ENCODE peak calls at places on chromosomes 3 and 15, in four cellular contexts. L is adrenal gland, F is NT2/D1, W is OCI-LY7. R is an unnamed sample.

GRCh38 chr3:128745742-128746141 is 19.8 kb downstream of the RAB7A start:
- DNase-seq in F (no peak), L (no peak), W (no peak), R (no peak)

GRCh38 chr3:183265713-183266417 is 12.8 kb downstream of the B3GNT5 start:
- DNase-seq in W (no peak), F (no peak), L (no peak), R (no peak)

GRCh38 chr3:50318163-50318562 is 4.4 kb downstream of the HYAL2 start:
- DNase-seq in L (no peak), F (no peak), W (peak), R (no peak)

GRCh38 chr3:127484601-127485388 is 105.7 kb downstream of the TPRA1 start:
- DNase-seq in W (no peak), F (no peak), L (peak), R (no peak)

GRCh38 chr3:155308831-155309230 is 15.3 kb upstream of the STRIT1 start:
- DNase-seq in W (no peak), F (no peak), L (no peak), R (no peak)

GRCh38 chr3:15860014-15860934 is 62.5 kb upstream of the ANKRD28 start:
- DNase-seq in F (peak), W (peak), L (peak), R (no peak)

GRCh38 chr3:171704002-171704401 is 106.3 kb downstream of the PLD1 start:
- DNase-seq in F (peak), W (peak), L (no peak), R (peak)

GRCh38 chr3:14234197-14235002 is 55.8 kb downstream of the LSM3 start:
- DNase-seq in L (peak), W (no peak), F (no peak), R (no peak)

GRCh38 chr3:17032407-17033034 is 147.8 kb downstream of the PLCL2 start:
- DNase-seq in W (peak), L (no peak), F (peak), R (no peak)

GRCh38 chr3:182986021-182986420 is 5.7 kb upstream of the DCUN1D1 start:
- DNase-seq in W (no peak), F (no peak), L (no peak), R (no peak)

GRCh38 chr15:48794697-48795134 is 16.2 kb downstream of the CEP152 start:
- DNase-seq in L (no peak), F (no peak), W (no peak), R (no peak)

GRCh38 chr3:155704041-155704440 is 40.8 kb downstream of the PLCH1 start:
- DNase-seq in W (no peak), L (no peak), F (no peak), R (no peak)

GRCh38 chr15:46442196-46442595 is 807.4 kb downstream of the SQOR start:
- DNase-seq in W (no peak), F (no peak), L (no peak), R (no peak)

GRCh38 chr3:184656991-184657669 is 54.7 kb downstream of the MAGEF1 start:
- DNase-seq in W (no peak), F (peak), L (no peak), R (no peak)

GRCh38 chr3:172787746-172788145 is 37.2 kb downstream of the ECT2 start:
- DNase-seq in F (no peak), W (no peak), L (no peak), R (no peak)

GRCh38 chr3:45084820-45085816 is 59.0 kb downstream of the CLEC3B start:
- DNase-seq in F (no peak), W (no peak), L (no peak), R (no peak)

GRCh38 chr3:27963519-27963918 is 241.4 kb upstream of the EOMES start:
- DNase-seq in F (no peak), W (no peak), L (no peak), R (no peak)

GRCh38 chr15:101530224-101530958 is 40.9 kb upstream of the PCSK6 start:
- DNase-seq in F (no peak), L (peak), W (no peak), R (no peak)

GRCh38 chr3:14428087-14429067 is 26.0 kb downstream of the SLC6A6 start:
- DNase-seq in W (peak), F (no peak), L (peak), R (no peak)

GRCh38 chr3:101850327-101851048 is 1.2 kb downstream of the NFKBIZ start:
- DNase-seq in F (no peak), L (no peak), W (peak), R (peak)

GRCh38 chr15:70752142-70752754 is 11.1 kb downstream of the UACA start:
- DNase-seq in L (no peak), W (no peak), F (no peak), R (peak)

GRCh38 chr3:1404270-1404669 is 311.4 kb downstream of the CNTN6 start:
- DNase-seq in L (no peak), W (no peak), F (peak), R (no peak)

GRCh38 chr3:72985576-72985975 is 11.0 kb upstream of the PPP4R2 start:
- DNase-seq in F (no peak), W (no peak), L (no peak), R (no peak)

GRCh38 chr3:197482001-197482400 is 73.8 kb downstream of the BDH1 start:
- DNase-seq in L (no peak), F (peak), W (no peak), R (no peak)

GRCh38 chr3:48928679-48929078 is 10.0 kb downstream of the ARIH2 start:
- DNase-seq in L (no peak), F (no peak), W (no peak), R (no peak)

GRCh38 chr3:160921020-160921635 is 165.1 kb downstream of the PPM1L start:
- DNase-seq in F (no peak), L (peak), W (peak), R (no peak)

GRCh38 chr3:71031914-71032521 is 551.5 kb downstream of the FOXP1 start:
- DNase-seq in W (peak), F (no peak), L (no peak), R (no peak)

GRCh38 chr3:50193286-50193685 is 1.9 kb downstream of the GNAT1 start:
- DNase-seq in F (no peak), L (no peak), W (no peak), R (no peak)

GRCh38 chr3:61451841-61452240 is 109.5 kb upstream of the PTPRG start:
- DNase-seq in L (no peak), F (no peak), W (no peak), R (no peak)

GRCh38 chr15:85411992-85412538 is 31.7 kb downstream of the AKAP13 start:
- DNase-seq in F (no peak), L (no peak), W (no peak), R (no peak)

GRCh38 chr3:33231755-33232465 is 13.3 kb upstream of the SUSD5 start:
- DNase-seq in W (no peak), L (no peak), F (no peak), R (no peak)

GRCh38 chr15:57015897-57016296 is 97.5 kb downstream of the TCF12 start:
- DNase-seq in W (no peak), L (no peak), F (no peak), R (no peak)

GRCh38 chr3:25156526-25157075 is 271.5 kb upstream of the RARB start:
- DNase-seq in L (no peak), F (peak), W (no peak), R (no peak)

GRCh38 chr15:63498815-63499549 is 5.4 kb upstream of the USP3 start:
- DNase-seq in W (no peak), L (no peak), F (no peak), R (no peak)

GRCh38 chr3:171646357-171647133 is 163.7 kb downstream of the PLD1 start:
- DNase-seq in L (no peak), F (peak), W (peak), R (no peak)

GRCh38 chr3:147919496-147919895 is 510.3 kb downstream of the ZIC1 start:
- DNase-seq in W (no peak), L (no peak), F (no peak), R (no peak)

GRCh38 chr3:147930417-147930816 is 521.3 kb downstream of the ZIC1 start:
- DNase-seq in L (no peak), F (no peak), W (no peak), R (no peak)

GRCh38 chr3:147921044-147921443 is 511.9 kb downstream of the ZIC1 start:
- DNase-seq in L (no peak), F (no peak), W (no peak), R (no peak)

GRCh38 chr3:147924755-147925154 is 515.6 kb downstream of the ZIC1 start:
- DNase-seq in L (no peak), F (no peak), W (no peak), R (no peak)

DNA sequence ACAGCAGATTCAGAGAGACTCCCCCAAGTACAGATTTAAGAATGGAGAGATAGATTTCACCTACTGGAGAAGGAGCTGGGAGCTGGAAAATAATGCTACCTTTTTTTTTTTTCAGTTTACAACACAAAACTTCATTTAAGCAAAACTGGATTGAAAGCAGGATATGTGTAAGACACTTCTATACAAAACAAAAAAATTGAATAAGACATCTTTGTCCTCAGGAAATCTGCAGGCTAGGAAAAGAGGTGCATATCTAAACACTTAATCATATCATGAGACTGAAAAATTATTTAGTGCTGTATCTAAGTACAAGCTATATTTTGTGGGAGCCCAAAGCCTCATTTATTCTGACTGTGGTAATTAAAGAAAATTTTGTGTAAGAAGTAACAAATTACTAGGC is 516.1 kb downstream of the ZIC1 start:
- DNase-seq in F (no peak), W (no peak), L (no peak), R (no peak)
- H3K4me3 ChIP-seq in F (no peak), W (no peak), L (no peak), R (no peak)

GRCh38 chr15:92801774-92802464 is 98.2 kb upstream of the CHD2 start:
- DNase-seq in L (no peak), W (no peak), F (no peak), R (no peak)
- H3K4me3 ChIP-seq in L (no peak), W (no peak), F (no peak), R (no peak)

GRCh38 chr15:58575045-58575786 is 143.4 kb downstream of the LIPC start:
- DNase-seq in L (no peak), W (no peak), F (no peak), R (no peak)

GRCh38 chr15:58576657-58577056 is 144.9 kb downstream of the LIPC start:
- DNase-seq in F (no peak), L (no peak), W (no peak), R (no peak)

GRCh38 chr15:58572521-58572920 is 140.7 kb downstream of the LIPC start:
- DNase-seq in L (no peak), F (no peak), W (no peak), R (no peak)

GRCh38 chr15:58573270-58573669 is 141.5 kb downstream of the LIPC start:
- DNase-seq in W (no peak), L (no peak), F (no peak), R (no peak)

GRCh38 chr15:58574612-58575011 is 142.8 kb downstream of the LIPC start:
- DNase-seq in F (no peak), L (no peak), W (peak), R (no peak)
- H3K4me3 ChIP-seq in F (no peak), L (no peak), W (no peak), R (no peak)

DNA sequence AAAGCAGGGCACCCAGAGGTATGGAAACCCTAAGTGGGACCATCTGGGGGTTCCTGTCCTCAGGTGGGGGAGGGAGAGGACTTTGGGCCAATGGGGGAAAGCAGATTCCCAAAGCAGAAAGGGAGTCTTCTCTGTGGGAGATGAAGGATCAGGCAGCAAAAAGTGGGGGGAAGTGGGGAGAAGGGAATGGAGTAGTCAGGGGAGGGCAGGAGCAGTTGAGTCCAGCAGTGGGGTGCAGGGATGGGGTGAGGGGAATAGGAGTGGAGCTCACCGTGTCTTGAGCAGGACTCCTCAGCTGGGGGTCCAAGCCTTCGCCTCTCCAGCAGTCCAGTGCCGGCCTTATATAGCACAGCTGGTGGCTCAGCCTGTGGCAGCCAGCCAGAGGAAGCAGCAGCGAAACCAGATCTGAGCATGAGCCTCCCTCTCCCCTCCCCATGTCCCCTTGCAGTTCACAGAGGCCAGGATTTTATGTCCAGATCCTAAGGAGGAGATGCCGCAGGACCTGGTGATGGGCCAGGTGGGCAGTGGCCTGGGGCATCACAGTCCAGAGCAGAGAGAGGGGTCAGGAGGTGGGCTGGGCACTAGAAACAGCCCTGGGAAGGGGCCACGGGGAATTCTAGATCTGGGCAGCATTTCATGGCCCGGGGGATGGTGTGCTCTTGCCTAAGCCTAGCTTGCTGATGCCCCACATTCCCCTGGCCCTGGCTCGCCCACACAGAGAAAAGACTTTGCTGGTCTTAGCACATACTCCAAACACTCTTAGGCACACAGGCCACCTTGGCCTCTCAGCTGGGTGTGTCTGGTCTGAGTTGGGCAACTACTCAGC is at the start of gene CILP:
- DNase-seq in F (no peak), W (no peak), L (no peak), R (no peak)
- H3K4me3 ChIP-seq in F (no peak), W (no peak), L (no peak), R (no peak)

DNA sequence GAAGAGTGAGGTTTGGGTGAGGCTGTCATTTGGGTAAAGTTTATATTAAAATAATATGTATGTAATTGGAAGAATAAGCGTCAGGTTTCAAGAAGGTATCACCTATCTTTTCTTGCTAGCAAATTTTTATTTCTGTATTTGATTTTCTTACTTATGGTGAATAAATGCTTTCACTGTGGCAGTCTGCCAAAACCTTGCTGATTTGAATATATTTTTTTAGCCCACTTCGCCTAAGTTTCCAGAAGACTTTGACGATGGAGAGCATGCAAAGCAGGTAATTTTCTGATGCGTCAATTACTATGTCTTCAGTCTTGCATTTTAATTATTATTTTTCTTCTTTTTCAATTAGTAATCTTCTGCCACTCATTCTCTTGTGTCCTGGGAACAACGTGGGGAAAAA is 40.5 kb downstream of the SRP14 start:
- DNase-seq in L (no peak), F (no peak), W (no peak), R (no peak)
- H3K4me3 ChIP-seq in L (no peak), F (no peak), W (no peak), R (no peak)

GRCh38 chr3:115357456-115357855 is 210.4 kb upstream of the ZBTB20 start:
- DNase-seq in F (no peak), W (no peak), L (no peak), R (no peak)

GRCh38 chr3:115363071-115363470 is 216.0 kb upstream of the ZBTB20 start:
- DNase-seq in F (no peak), W (no peak), L (no peak), R (no peak)

GRCh38 chr3:115354010-115354409 is 206.9 kb upstream of the ZBTB20 start:
- DNase-seq in F (no peak), L (no peak), W (no peak), R (no peak)

GRCh38 chr3:115359507-115359906 is 212.4 kb upstream of the ZBTB20 start:
- DNase-seq in F (no peak), L (no peak), W (no peak), R (no peak)
- H3K4me3 ChIP-seq in F (no peak), L (no peak), W (no peak), R (no peak)

DNA sequence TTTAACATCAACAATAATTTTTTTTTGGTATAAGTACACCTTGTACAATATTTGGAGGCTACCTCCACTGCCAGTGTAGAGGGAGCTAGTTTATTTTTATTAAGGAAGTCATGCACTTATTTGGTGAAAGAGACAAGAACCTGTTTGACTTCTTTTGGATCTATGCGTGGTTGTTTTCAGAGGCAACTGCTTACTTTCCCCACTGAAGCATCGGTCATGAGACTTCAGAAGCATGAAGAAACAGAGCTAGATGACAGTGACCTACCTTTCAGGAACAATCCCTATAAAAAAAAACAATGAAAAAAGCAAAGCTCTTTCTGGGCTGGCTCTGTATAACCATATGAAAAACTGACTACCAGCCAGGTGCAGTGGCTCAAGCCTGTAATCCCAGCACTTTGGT is 20.0 kb upstream of the ZNF148 start:
- DNase-seq in L (no peak), W (no peak), F (no peak), R (no peak)
- H3K4me3 ChIP-seq in L (no peak), W (no peak), F (no peak), R (no peak)